ENCODE peak calls at places on chromosome 1, in four cellular contexts. N is H1, Q is K562, L is GM12878. Y is an unnamed sample.
A peak's percentile ranks its signal among the peaks of the same experiment; 100 is the strongest.

GRCh38 chr1:60569189-60569588 is 495.6 kb upstream of the C1orf87 start:
- DNase-seq in N (no peak), Q (no peak), L (no peak), Y (no peak)

GRCh38 chr1:42479621-42480020 is 16.5 kb downstream of the CCDC30 start:
- DNase-seq in N (no peak), Q (peak; percentile 17), L (no peak), Y (peak; percentile 10)

GRCh38 chr1:77889671-77890070 is 1.2 kb downstream of the NEXN start:
- DNase-seq in N (no peak), Q (no peak), L (no peak), Y (no peak)

GRCh38 chr1:109112056-109112651 is 1.8 kb upstream of the ELAPOR1 start:
- DNase-seq in N (no peak), Q (peak; percentile 42), L (no peak), Y (peak; percentile 51)

GRCh38 chr1:114505148-114505561 is 5.8 kb downstream of the TRIM33 start:
- DNase-seq in N (no peak), Q (no peak), L (no peak), Y (no peak)

GRCh38 chr1:94235189-94236020 is 2.0 kb downstream of the ARHGAP29 start:
- DNase-seq in N (no peak), Q (no peak), L (no peak), Y (no peak)

GRCh38 chr1:54679055-54679643 is 36.5 kb upstream of the TTC4 start:
- DNase-seq in N (no peak), Q (no peak), L (no peak), Y (peak; percentile 19)

GRCh38 chr1:21537932-21538630 is 28.9 kb downstream of the ALPL start:
- DNase-seq in N (no peak), Q (no peak), L (no peak), Y (peak; percentile 91)

GRCh38 chr1:26094677-26095383 is 16.8 kb upstream of the PDIK1L start:
- DNase-seq in N (peak; percentile 38), Q (peak; percentile 58), L (no peak), Y (no peak)

GRCh38 chr1:61241864-61242472 is 159.6 kb downstream of the NFIA start:
- DNase-seq in N (no peak), Q (no peak), L (no peak), Y (no peak)

GRCh38 chr1:24102966-24103365 is 9.0 kb downstream of the MYOM3 start:
- DNase-seq in N (no peak), Q (no peak), L (no peak), Y (no peak)

GRCh38 chr1:2598329-2598931 is 11.9 kb downstream of the PRXL2B start:
- DNase-seq in N (no peak), Q (no peak), L (no peak), Y (no peak)

GRCh38 chr1:17306407-17306806 is 1.6 kb upstream of the PADI4 start:
- DNase-seq in N (no peak), Q (no peak), L (no peak), Y (no peak)

GRCh38 chr1:232704694-232705680 is 75.1 kb upstream of the SIPA1L2 start:
- DNase-seq in N (no peak), Q (no peak), L (no peak), Y (peak; percentile 13)

GRCh38 chr1:206080421-206080820 is 27.4 kb downstream of the RHEX start:
- DNase-seq in N (no peak), Q (no peak), L (no peak), Y (no peak)

GRCh38 chr1:242411906-242412305 is 112.6 kb downstream of the PLD5 start:
- DNase-seq in N (no peak), Q (no peak), L (no peak), Y (no peak)

GRCh38 chr1:91162613-91163012 is 140.8 kb upstream of the ZNF644 start:
- DNase-seq in N (no peak), Q (no peak), L (no peak), Y (no peak)

GRCh38 chr1:200670215-200671118 is 760 bp upstream of the DDX59 start:
- DNase-seq in N (no peak), Q (peak; percentile 49), L (no peak), Y (peak; percentile 24)

GRCh38 chr1:21818661-21819060 is 6.6 kb downstream of the LDLRAD2 start:
- DNase-seq in N (no peak), Q (peak; percentile 100), L (no peak), Y (peak; percentile 48)

GRCh38 chr1:111227875-111228747 is 598 bp downstream of the CHI3L2 start:
- DNase-seq in N (no peak), Q (no peak), L (no peak), Y (peak; percentile 96)

GRCh38 chr1:199859525-199859924 is 168.0 kb upstream of the NR5A2 start:
- DNase-seq in N (no peak), Q (no peak), L (no peak), Y (no peak)

GRCh38 chr1:167904641-167905040 is 9.3 kb downstream of the ADCY10 start:
- DNase-seq in N (no peak), Q (peak; percentile 35), L (no peak), Y (no peak)

GRCh38 chr1:95287078-95287477 is 53.1 kb downstream of the RWDD3 start:
- DNase-seq in N (no peak), Q (no peak), L (no peak), Y (peak; percentile 13)

GRCh38 chr1:222818171-222818570 is 3.3 kb downstream of the DISP1 start:
- DNase-seq in N (no peak), Q (no peak), L (no peak), Y (no peak)

GRCh38 chr1:12619396-12620141 is 1.6 kb upstream of the DHRS3 start:
- DNase-seq in N (no peak), Q (peak; percentile 84), L (no peak), Y (peak; percentile 70)

GRCh38 chr1:187408217-187409004 is 579.7 kb downstream of the PLA2G4A start:
- DNase-seq in N (no peak), Q (no peak), L (no peak), Y (no peak)

GRCh38 chr1:46221749-46222148 is 18.6 kb downstream of the LURAP1 start:
- DNase-seq in N (no peak), Q (no peak), L (no peak), Y (peak; percentile 24)

GRCh38 chr1:16256478-16256877 is 19.5 kb upstream of the CPLANE2 start:
- DNase-seq in N (no peak), Q (no peak), L (no peak), Y (no peak)

GRCh38 chr1:21774835-21775541 is 8.0 kb downstream of the USP48 start:
- DNase-seq in N (no peak), Q (no peak), L (no peak), Y (no peak)

GRCh38 chr1:9909222-9910046 is 635 bp downstream of the CTNNBIP1 start:
- DNase-seq in N (no peak), Q (peak; percentile 40), L (no peak), Y (no peak)

GRCh38 chr1:160244209-160244608 is 18.1 kb downstream of the DCAF8 start:
- DNase-seq in N (no peak), Q (no peak), L (no peak), Y (no peak)

GRCh38 chr1:184056921-184057496 is 5.5 kb downstream of the TSEN15 start:
- DNase-seq in N (no peak), Q (no peak), L (no peak), Y (no peak)

GRCh38 chr1:173601588-173601987 is 1.3 kb downstream of the SLC9C2 start:
- DNase-seq in N (no peak), Q (no peak), L (peak; percentile 26), Y (no peak)

GRCh38 chr1:110245876-110246620 is 35.9 kb downstream of the KCNC4 start:
- DNase-seq in N (no peak), Q (no peak), L (no peak), Y (no peak)

GRCh38 chr1:89939059-89939570 is 55.8 kb upstream of the ZNF326 start:
- DNase-seq in N (no peak), Q (no peak), L (no peak), Y (no peak)

GRCh38 chr1:116988248-116988647 is 13.3 kb upstream of the CD101 start:
- DNase-seq in N (no peak), Q (no peak), L (no peak), Y (no peak)

GRCh38 chr1:112472142-112472541 is 36.6 kb upstream of the WNT2B start:
- DNase-seq in N (no peak), Q (no peak), L (no peak), Y (no peak)

GRCh38 chr1:205214756-205215155 is 3.3 kb upstream of the DSTYK start:
- DNase-seq in N (no peak), Q (no peak), L (no peak), Y (no peak)

GRCh38 chr1:179043266-179043665 is 17.6 kb downstream of the FAM20B start:
- DNase-seq in N (no peak), Q (no peak), L (no peak), Y (no peak)

GRCh38 chr1:179042087-179042486 is 16.4 kb downstream of the FAM20B start:
- DNase-seq in N (no peak), Q (no peak), L (no peak), Y (no peak)

GRCh38 chr1:179042700-179043099 is 17.0 kb downstream of the FAM20B start:
- DNase-seq in N (no peak), Q (no peak), L (no peak), Y (no peak)

GRCh38 chr1:179046808-179047636 is 21.3 kb downstream of the FAM20B start:
- DNase-seq in N (no peak), Q (peak; percentile 87), L (no peak), Y (no peak)

DNA sequence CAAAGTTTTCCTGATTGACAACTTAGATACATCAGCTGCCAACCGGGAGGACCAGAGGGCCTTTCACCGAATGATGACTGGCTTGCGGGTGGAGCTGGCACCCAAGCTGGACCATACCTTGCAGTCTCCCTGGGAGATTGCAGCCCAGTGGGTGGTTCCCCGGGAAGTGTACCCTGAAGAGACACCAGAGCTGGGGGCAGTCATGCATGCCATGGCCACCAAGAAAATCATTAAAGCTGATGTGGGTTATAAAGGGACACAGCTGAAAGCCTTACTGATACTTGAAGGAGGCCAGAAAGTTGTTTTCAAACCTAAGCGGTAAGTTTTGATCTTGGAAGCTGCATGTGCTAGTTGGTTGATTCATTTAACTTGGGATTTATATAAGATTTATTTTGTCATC is 18.2 kb downstream of the FAM20B start:
- DNase-seq in N (no peak), Q (no peak), L (no peak), Y (no peak)
- TF ChIP-seq SP1 in N (no peak), Q (no peak), L (no peak), Y (no peak)

GRCh38 chr1:236089046-236089773 is 24.3 kb upstream of the NID1 start:
- DNase-seq in N (no peak), Q (no peak), L (no peak), Y (no peak)
- TF ChIP-seq TAF1 in N (no peak), Q (no peak), L (no peak), Y (no peak)

DNA sequence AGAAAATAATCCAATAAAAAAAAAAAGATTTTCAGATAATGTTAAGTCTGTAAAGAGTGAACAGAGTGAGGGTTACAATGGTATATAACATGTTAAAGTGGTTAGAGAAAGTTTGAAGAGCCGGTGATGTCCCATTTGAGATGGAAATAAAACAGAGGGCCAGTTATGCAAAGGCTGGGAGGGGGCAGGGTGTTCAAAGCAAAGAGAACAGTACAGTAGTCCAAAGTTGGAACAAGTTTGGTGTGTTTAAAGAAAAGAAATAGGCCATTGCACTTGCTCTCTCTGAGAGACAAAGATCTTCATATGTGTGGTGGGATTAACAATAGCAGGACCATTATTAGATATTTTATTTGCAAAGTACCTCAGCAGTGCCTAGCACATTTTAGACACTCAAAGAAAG is 179.5 kb upstream of the PKN2 start:
- DNase-seq in N (no peak), Q (no peak), L (no peak), Y (no peak)
- TF ChIP-seq SP1 in N (no peak), Q (no peak), L (no peak), Y (no peak)

GRCh38 chr1:221335161-221336101 is 406.5 kb downstream of the DUSP10 start:
- DNase-seq in N (no peak), Q (no peak), L (no peak), Y (peak; percentile 91)
- TF ChIP-seq TAF1 in N (no peak), Q (no peak), L (no peak), Y (no peak)

GRCh38 chr1:198278922-198279321 is 122.1 kb downstream of the NEK7 start:
- DNase-seq in N (no peak), Q (no peak), L (no peak), Y (no peak)
- TF ChIP-seq SP1 in N (no peak), Q (no peak), L (no peak), Y (no peak)